ENCODE peak calls at places on chromosomes 16 and 17, in five cellular contexts. A is iPS DF 6.9, Q is lower lobe of right lung, Z is uterus, R is lung. L is an unnamed sample.

GRCh38 chr17:72578817-72579470 is 458.1 kb downstream of the SOX9 start:
- DNase-seq in A (no peak), Q (no peak), Z (no peak), R (no peak), L (no peak)

GRCh38 chr17:59914274-59914854 is 21.4 kb downstream of the RPS6KB1 start:
- DNase-seq in A (no peak), Q (no peak), Z (no peak), R (no peak), L (no peak)

GRCh38 chr16:54936086-54936978 is 5.7 kb downstream of the IRX5 start:
- DNase-seq in A (no peak), Q (no peak), Z (no peak), R (no peak), L (no peak)

GRCh38 chr17:61457226-61457983 is 5.2 kb downstream of the TBX4 start:
- DNase-seq in A (no peak), Q (no peak), Z (no peak), R (no peak), L (no peak)

GRCh38 chr17:55706808-55707773 is 15.6 kb downstream of the TMEM100 start:
- DNase-seq in A (no peak), Q (no peak), Z (no peak), R (no peak), L (no peak)

GRCh38 chr17:70278846-70279465 is 109.6 kb downstream of the KCNJ2 start:
- DNase-seq in A (no peak), Q (no peak), Z (no peak), R (no peak), L (no peak)

GRCh38 chr17:22516861-22517636 is 824.7 kb downstream of the KCNJ18 start:
- DNase-seq in A (no peak), Q (no peak), Z (no peak), R (no peak), L (no peak)

GRCh38 chr16:71916397-71916920 is 21.1 kb downstream of the IST1 start:
- DNase-seq in A (no peak), Q (no peak), Z (no peak), R (no peak), L (no peak)

GRCh38 chr17:56786989-56787482 is 46.7 kb downstream of the C17orf67 start:
- DNase-seq in A (no peak), Q (peak), Z (peak), R (no peak), L (no peak)

GRCh38 chr16:88810166-88810867 is 1.4 kb downstream of the APRT start:
- DNase-seq in A (no peak), Q (no peak), Z (no peak), R (no peak), L (no peak)

GRCh38 chr16:65783709-65784474 is 582.6 kb upstream of the CDH5 start:
- DNase-seq in A (no peak), Q (no peak), Z (no peak), R (no peak), L (no peak)

GRCh38 chr17:48893646-48894508 is 1.3 kb downstream of the ATP5MC1 start:
- DNase-seq in A (no peak), Q (no peak), Z (no peak), R (no peak), L (no peak)

GRCh38 chr17:33267279-33267790 is 25.8 kb downstream of the ASIC2 start:
- DNase-seq in A (no peak), Q (no peak), Z (no peak), R (no peak), L (no peak)

GRCh38 chr16:30054959-30055553 is 10.5 kb upstream of the ALDOA start:
- DNase-seq in A (no peak), Q (peak), Z (no peak), R (no peak), L (no peak)

GRCh38 chr17:18066866-18067265 is 20.9 kb upstream of the DRG2 start:
- DNase-seq in A (no peak), Q (no peak), Z (no peak), R (no peak), L (no peak)

GRCh38 chr17:38542286-38542685 is 63.5 kb downstream of the SRCIN1 start:
- DNase-seq in A (no peak), Q (no peak), Z (no peak), R (no peak), L (no peak)

GRCh38 chr17:17668358-17668757 is 12.9 kb upstream of the RAI1 start:
- DNase-seq in A (no peak), Q (no peak), Z (no peak), R (no peak), L (no peak)

GRCh38 chr16:87895641-87896141 is 26.4 kb upstream of the SLC7A5 start:
- DNase-seq in A (no peak), Q (peak), Z (no peak), R (no peak), L (no peak)

GRCh38 chr17:193841-194806 is 12.7 kb upstream of the DOC2B start:
- DNase-seq in A (no peak), Q (peak), Z (no peak), R (no peak), L (no peak)

GRCh38 chr17:79461041-79461440 is 149.8 kb downstream of the RBFOX3 start:
- DNase-seq in A (no peak), Q (no peak), Z (no peak), R (no peak), L (no peak)

GRCh38 chr16:67428146-67428731 is 2.7 kb upstream of the HSD11B2 start:
- DNase-seq in A (peak), Q (peak), Z (peak), R (peak), L (peak)

GRCh38 chr17:48123111-48123510 is 15.5 kb downstream of the SNX11 start:
- DNase-seq in A (no peak), Q (no peak), Z (no peak), R (no peak), L (no peak)

GRCh38 chr17:62692721-62693431 is 65.4 kb downstream of the MRC2 start:
- DNase-seq in A (no peak), Q (peak), Z (no peak), R (no peak), L (no peak)

DNA sequence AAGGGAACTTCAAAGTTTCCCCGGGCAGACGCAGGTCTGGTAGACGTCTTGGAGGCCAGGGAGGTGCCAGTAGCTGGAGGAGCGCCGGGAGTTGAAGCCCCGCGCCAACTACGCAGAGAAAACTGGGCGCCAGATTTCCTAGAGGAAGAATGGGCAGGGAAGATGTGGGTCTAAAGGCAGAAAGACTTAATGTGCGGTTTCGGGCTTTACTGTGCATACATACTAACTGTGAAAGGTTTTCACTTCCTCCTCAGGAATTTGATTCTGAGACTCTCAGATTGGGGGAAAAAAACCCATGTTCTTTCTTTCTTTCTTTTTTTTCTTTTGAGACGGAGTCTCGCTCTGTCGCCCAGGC is 331 bp upstream of the ZNF287 start:
- DNase-seq in A (no peak), Q (no peak), Z (no peak), R (no peak), L (no peak)
- H3K4me3 ChIP-seq in A (no peak), Q (peak), Z (peak), R (no peak), L (peak)

DNA sequence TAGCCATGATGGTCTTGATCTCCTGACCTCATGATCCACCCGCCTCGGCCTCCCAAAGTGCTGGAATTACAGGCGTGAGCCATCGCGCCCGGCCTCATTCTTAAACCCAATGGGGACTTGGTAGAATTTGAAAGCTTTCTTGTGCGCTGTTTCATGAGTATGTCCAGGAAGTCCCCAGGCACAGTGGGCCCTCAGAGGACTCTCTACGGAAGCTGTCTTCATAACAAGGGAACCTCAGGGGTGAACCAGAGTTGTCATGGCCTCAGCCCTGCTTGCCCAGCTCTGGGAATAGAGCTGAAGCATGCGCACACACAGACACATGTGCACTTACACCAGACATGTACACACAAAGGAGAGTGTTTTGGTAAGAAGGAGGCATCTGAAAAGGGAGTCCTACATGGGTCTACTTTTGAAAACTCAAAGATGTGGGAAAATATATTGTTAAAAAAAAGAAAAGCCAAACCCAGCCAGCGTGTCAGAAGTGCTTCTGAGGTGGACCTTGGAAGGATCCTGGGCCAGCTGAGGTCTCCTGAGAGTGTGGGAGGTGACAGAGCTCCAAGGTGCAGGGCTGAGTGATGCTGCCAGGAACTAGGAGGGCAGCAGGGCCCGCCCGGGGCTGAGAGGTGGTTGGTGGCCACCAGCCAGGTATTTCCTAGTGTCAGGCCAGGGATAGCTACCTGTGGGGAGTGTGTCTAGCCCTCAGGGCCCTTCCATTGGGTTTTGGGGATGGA is 54.6 kb downstream of the EPN2 start:
- DNase-seq in A (no peak), Q (no peak), Z (no peak), R (no peak), L (no peak)
- H3K4me3 ChIP-seq in A (no peak), Q (no peak), Z (no peak), R (no peak), L (no peak)

GRCh38 chr17:58348038-58348437 is 4.0 kb downstream of the SUPT4H1 start:
- DNase-seq in A (no peak), Q (no peak), Z (no peak), R (no peak), L (no peak)

GRCh38 chr17:58344047-58344790 is 7.8 kb downstream of the SUPT4H1 start:
- DNase-seq in A (no peak), Q (no peak), Z (no peak), R (no peak), L (no peak)

GRCh38 chr17:58344791-58345157 is 7.2 kb downstream of the SUPT4H1 start:
- DNase-seq in A (no peak), Q (no peak), Z (no peak), R (no peak), L (no peak)

GRCh38 chr17:58343131-58343530 is 8.9 kb downstream of the SUPT4H1 start:
- DNase-seq in A (no peak), Q (no peak), Z (no peak), R (no peak), L (no peak)

GRCh38 chr17:58345500-58345899 is 6.5 kb downstream of the SUPT4H1 start:
- DNase-seq in A (no peak), Q (no peak), Z (no peak), R (no peak), L (no peak)
- H3K4me3 ChIP-seq in A (no peak), Q (no peak), Z (no peak), R (no peak), L (no peak)

GRCh38 chr17:77163001-77163400 is 22.2 kb downstream of the SEC14L1 start:
- DNase-seq in A (no peak), Q (no peak), Z (no peak), R (no peak), L (no peak)
- H3K4me3 ChIP-seq in A (no peak), Q (no peak), Z (no peak), R (no peak), L (no peak)

GRCh38 chr17:80501739-80502577 is 25.6 kb upstream of the NPTX1 start:
- DNase-seq in A (no peak), Q (no peak), Z (peak), R (no peak), L (no peak)
- H3K4me3 ChIP-seq in A (no peak), Q (no peak), Z (peak), R (no peak), L (no peak)

DNA sequence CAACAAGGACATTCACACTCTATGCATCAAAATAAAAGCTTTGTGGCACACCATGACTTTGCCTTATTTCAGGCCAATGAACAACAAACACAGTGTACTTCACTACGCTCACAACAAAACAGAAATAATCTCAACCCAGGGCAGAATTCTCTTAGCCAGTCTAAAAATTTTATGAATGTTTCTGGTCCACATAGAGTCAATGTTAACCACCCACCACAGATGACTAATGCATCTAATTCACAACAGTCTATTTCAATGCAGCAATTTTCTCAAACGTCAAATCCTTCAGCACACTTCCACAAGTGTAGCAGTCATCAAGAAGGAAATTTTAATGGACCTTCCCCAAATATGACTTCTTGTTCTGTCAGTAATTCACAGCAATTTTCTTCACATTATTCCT is 101.7 kb downstream of the CHD9 start:
- DNase-seq in A (no peak), Q (no peak), Z (no peak), R (no peak), L (no peak)
- H3K4me3 ChIP-seq in A (no peak), Q (no peak), Z (no peak), R (no peak), L (no peak)

L was measured in tibial nerve.